ENCODE peak calls at places on chromosome X, in five cellular contexts. P is iris pigment epithelial cell, C is posterior vena cava, F is H9, H is memory B cell. G is an unnamed sample.
A peak's percentile ranks its signal among the peaks of the same experiment; 100 is the strongest.

GRCh38 chrX:120768681-120769080 is 107.0 kb downstream of the CT47B1 start:
- DNase-seq in P (peak; percentile 80), C (no peak), F (no peak), H (no peak), G (no peak)

GRCh38 chrX:71067727-71068051 is 445 bp downstream of the SNX12 start:
- DNase-seq in P (no peak), C (no peak), F (no peak), H (no peak), G (no peak)

GRCh38 chrX:119574394-119575266 is at the start of gene UBE2A:
- DNase-seq in P (peak; percentile 93), C (peak; percentile 96), F (peak; percentile 87), H (peak; percentile 85), G (peak; percentile 95)

GRCh38 chrX:102835504-102836146 is 101.4 kb upstream of the RAB40AL start:
- DNase-seq in P (peak; percentile 42), C (no peak), F (peak; percentile 37), H (no peak), G (no peak)

GRCh38 chrX:7133036-7133412 is 14.5 kb upstream of the STS start:
- DNase-seq in P (peak; percentile 62), C (no peak), F (no peak), H (no peak), G (peak; percentile 33)

GRCh38 chrX:74343970-74344622 is 40.1 kb downstream of the ZCCHC13 start:
- DNase-seq in P (peak; percentile 88), C (no peak), F (peak; percentile 85), H (peak; percentile 39), G (no peak)

GRCh38 chrX:27679281-27679680 is 89.1 kb downstream of the DCAF8L2 start:
- DNase-seq in P (peak; percentile 4), C (no peak), F (no peak), H (no peak), G (no peak)

GRCh38 chrX:123093792-123094191 is 90.3 kb upstream of the GRIA3 start:
- DNase-seq in P (no peak), C (no peak), F (no peak), H (no peak), G (no peak)

GRCh38 chrX:71053217-71053621 is 14.9 kb downstream of the SNX12 start:
- DNase-seq in P (peak; percentile 28), C (no peak), F (peak; percentile 90), H (no peak), G (peak; percentile 43)

G was measured in left ventricle myocardium superior.